ENCODE peak calls at places on chromosomes 16 and 17, in nine cellular contexts. X, A, W, E, Q, Z, G, M and P are unnamed samples.

GRCh38 chr17:74271902-74272563 is 2.0 kb upstream of the DNAI2 start:
- DNase-seq in G (no peak), A (no peak), E (no peak), M (no peak), X (no peak), Z (peak; percentile 59), Q (no peak), W (no peak), P (no peak)

GRCh38 chr16:88637797-88638196 is 575 bp upstream of the IL17C start:
- DNase-seq in Z (no peak), G (no peak), M (no peak), E (no peak), X (no peak), W (no peak), A (no peak), Q (no peak), P (no peak)

GRCh38 chr16:58661199-58661830 is 23.3 kb downstream of the SLC38A7 start:
- DNase-seq in Q (peak; percentile 41), Z (peak; percentile 87), M (peak; percentile 70), G (peak; percentile 87), X (no peak), A (peak; percentile 86), W (peak; percentile 94), E (no peak), P (peak; percentile 68)

GRCh38 chr17:42018339-42018738 is 1.1 kb upstream of the DNAJC7 start:
- DNase-seq in W (no peak), A (no peak), Z (no peak), X (no peak), E (no peak), G (no peak), M (no peak), Q (no peak), P (no peak)

GRCh38 chr16:16007743-16008111 is 58.3 kb downstream of the ABCC1 start:
- DNase-seq in G (no peak), M (no peak), A (no peak), Z (no peak), E (no peak), Q (no peak), X (no peak), W (no peak), P (peak; percentile 94)

GRCh38 chr17:43713494-43714162 is 45.0 kb downstream of the SOST start:
- DNase-seq in E (no peak), Z (peak; percentile 37), Q (no peak), A (no peak), X (no peak), W (peak; percentile 76), G (no peak), M (no peak), P (peak; percentile 21)

GRCh38 chr16:61887903-61888302 is 148.3 kb downstream of the CDH8 start:
- DNase-seq in M (no peak), X (no peak), Q (no peak), E (no peak), W (no peak), G (peak; percentile 77), A (peak; percentile 54), Z (peak; percentile 26), P (peak; percentile 59)

GRCh38 chr17:77681820-77682219 is 276.7 kb upstream of the TNRC6C start:
- DNase-seq in M (peak; percentile 10), Q (peak; percentile 27), G (no peak), A (no peak), W (no peak), Z (peak; percentile 59), X (no peak), E (no peak), P (no peak)

GRCh38 chr17:29722411-29723198 is 99.9 kb upstream of the CORO6 start:
- DNase-seq in Z (peak; percentile 98), M (peak; percentile 60), X (peak; percentile 52), E (peak; percentile 25), W (no peak), Q (no peak), A (peak; percentile 46), G (peak; percentile 92), P (peak; percentile 94)

GRCh38 chr16:81810894-81811538 is 31.9 kb downstream of the PLCG2 start:
- DNase-seq in Z (no peak), A (no peak), E (no peak), Q (no peak), G (no peak), X (no peak), W (no peak), M (no peak), P (peak; percentile 96)

GRCh38 chr17:50280068-50280467 is 5.8 kb downstream of the TMEM92 start:
- DNase-seq in A (no peak), M (no peak), Q (no peak), X (no peak), Z (no peak), E (no peak), G (no peak), W (no peak), P (peak; percentile 43)

GRCh38 chr17:78822552-78822951 is 18.1 kb downstream of the USP36 start:
- DNase-seq in X (no peak), W (no peak), M (peak; percentile 99), Q (no peak), E (no peak), Z (peak; percentile 90), A (peak; percentile 80), G (peak; percentile 88), P (no peak)
- H3K4me3 ChIP-seq in X (no peak overlapping the region), W (no peak overlapping the region), M (peak overlapping the region; percentile 3), Q (no peak overlapping the region), E (no peak overlapping the region), Z (no peak overlapping the region), A (no peak overlapping the region), G (no peak overlapping the region), P (no peak overlapping the region)

DNA sequence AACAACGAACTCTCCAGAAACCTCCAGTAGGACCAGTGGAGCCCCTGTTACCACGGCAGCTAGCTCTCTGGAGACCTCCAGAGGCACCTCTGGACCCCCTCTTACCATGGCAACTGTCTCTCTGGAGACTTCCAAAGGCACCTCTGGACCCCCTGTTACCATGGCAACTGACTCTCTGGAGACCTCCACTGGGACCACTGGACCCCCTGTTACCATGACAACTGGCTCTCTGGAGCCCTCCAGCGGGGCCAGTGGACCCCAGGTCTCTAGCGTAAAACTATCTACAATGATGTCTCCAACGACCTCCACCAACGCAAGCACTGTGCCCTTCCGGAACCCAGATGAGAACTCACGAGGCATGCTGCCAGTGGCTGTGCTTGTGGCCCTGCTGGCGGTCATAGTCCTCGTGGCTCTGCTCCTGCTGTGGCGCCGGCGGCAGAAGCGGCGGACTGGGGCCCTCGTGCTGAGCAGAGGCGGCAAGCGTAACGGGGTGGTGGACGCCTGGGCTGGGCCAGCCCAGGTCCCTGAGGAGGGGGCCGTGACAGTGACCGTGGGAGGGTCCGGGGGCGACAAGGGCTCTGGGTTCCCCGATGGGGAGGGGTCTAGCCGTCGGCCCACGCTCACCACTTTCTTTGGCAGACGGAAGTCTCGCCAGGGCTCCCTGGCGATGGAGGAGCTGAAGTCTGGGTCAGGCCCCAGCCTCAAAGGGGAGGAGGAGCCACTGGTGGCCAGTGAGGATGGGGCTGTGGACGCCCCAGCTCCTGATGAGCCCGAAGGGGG is 1.3 kb downstream of the SPN start:
- DNase-seq in W (no peak), X (peak; percentile 52), G (no peak), Q (no peak), M (no peak), Z (no peak), A (no peak), E (no peak), P (peak; percentile 48)
- TF ChIP-seq CTCF in W (no peak), X (no peak), G (no peak), Q (no peak), M (no peak), Z (no peak), A (no peak), E (no peak), P (no peak)

DNA sequence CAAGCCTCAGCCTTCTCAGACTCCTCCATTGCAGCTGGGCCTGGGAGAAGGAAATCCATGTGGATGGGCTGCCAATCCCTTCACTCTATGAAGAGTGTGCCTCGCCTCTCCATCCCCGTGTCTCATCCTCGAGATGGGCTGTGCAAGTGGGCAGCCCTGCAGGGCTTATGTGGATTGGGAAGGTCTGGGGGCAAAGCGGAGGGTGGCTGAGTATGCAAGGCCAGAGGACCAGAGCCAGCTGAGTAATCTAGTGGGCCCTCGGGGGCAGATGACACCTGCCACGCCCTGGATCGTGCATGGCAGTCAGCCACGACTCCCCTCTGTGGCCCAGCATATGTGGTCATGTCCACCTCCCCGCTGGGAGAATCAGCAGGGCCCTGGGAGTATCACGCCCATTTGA is 78.9 kb downstream of the IRX5 start:
- DNase-seq in X (no peak), E (no peak), G (no peak), A (no peak), M (no peak), Z (no peak), Q (no peak), W (no peak), P (no peak)
- H3K4me3 ChIP-seq in X (no peak overlapping the region), E (no peak overlapping the region), G (no peak overlapping the region), A (no peak overlapping the region), M (no peak overlapping the region), Z (no peak overlapping the region), Q (no peak overlapping the region), W (no peak overlapping the region), P (no peak overlapping the region)

GRCh38 chr17:81928497-81929252 is 1.1 kb upstream of the MAFG start:
- DNase-seq in W (no peak), A (no peak), X (no peak), E (no peak), Q (no peak), M (no peak), G (no peak), Z (no peak), P (no peak)

GRCh38 chr17:81929253-81930141 is 2.0 kb upstream of the MAFG start:
- DNase-seq in E (no peak), Q (no peak), M (no peak), Z (no peak), A (no peak), W (no peak), G (no peak), X (no peak), P (no peak)

GRCh38 chr17:81926451-81927144 is 937 bp downstream of the MAFG start:
- DNase-seq in G (peak; percentile 82), Z (peak; percentile 84), Q (peak; percentile 89), X (peak; percentile 54), A (peak; percentile 72), M (no peak), W (peak; percentile 92), E (peak; percentile 33), P (peak; percentile 64)

GRCh38 chr17:81927145-81927652 is 336 bp downstream of the MAFG start:
- DNase-seq in X (no peak), Z (no peak), A (no peak), W (no peak), G (no peak), M (no peak), Q (no peak), E (no peak), P (no peak)

DNA sequence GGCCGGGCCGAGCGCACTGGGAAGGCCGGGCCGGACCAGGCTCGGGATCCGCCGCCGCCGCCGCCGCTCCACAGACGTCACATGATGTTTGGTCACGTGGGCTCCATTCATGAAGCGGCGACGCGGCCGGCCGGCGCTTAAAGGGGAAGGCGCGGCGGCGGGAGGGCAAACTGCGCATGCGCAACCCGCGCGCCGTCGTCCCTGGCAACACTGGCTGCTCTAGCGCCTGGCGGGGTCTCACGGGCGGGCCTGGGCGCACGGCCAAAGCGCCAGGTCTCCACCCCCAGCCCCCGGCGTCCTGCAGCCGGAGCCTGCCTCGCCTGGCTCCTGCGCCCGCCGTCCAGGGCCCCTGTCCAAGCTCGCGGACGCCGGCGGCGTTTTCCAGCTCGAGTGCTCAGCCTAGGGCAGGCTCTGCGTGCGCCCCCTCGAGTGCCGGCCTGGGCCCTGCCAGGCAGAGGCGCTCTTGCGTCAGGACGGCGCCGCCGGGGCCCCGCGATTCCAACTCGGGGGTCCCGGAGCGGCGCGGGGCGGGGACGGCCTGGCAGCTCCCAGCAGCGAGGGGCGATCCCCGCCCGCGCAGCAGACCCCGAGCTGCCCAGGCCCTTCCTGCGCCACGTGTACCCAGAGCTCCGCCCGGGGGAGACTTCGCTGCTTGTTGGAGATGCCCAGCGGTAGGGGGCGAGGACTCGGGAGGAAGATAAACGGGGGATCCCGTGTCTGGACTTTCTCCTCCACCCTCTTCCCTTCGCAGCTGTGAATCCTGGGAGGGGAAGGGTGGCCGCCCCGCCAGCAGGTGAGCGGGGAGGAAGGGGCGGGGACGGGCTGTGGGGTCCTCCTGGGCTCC is at the start of gene MAFG:
- DNase-seq in Q (peak; percentile 94), Z (peak; percentile 97), M (peak; percentile 60), E (peak; percentile 72), W (peak; percentile 96), X (peak; percentile 88), A (peak; percentile 96), G (peak; percentile 92), P (peak; percentile 96)
- TF ChIP-seq CTCF in Q (no peak), Z (peak; percentile 43), M (peak; percentile 20), E (peak; percentile 49), W (peak; percentile 74), X (no peak), A (peak; percentile 33), G (peak; percentile 19), P (peak; percentile 30)